ENCODE peak calls at places on chromosomes 1 and 21, in eight cellular contexts. Z is HepG2, B is HCT116, V is A549, Q is SK-N-SH, X is GM12878, E is H1, G is K562. K is an unnamed sample.

GRCh38 chr1:201739492-201740085 is 89.4 kb upstream of the IPO9 start:
- DNase-seq in Q (peak), B (peak), Z (no peak), G (no peak), X (no peak), V (no peak), E (no peak), K (no peak)

GRCh38 chr1:153723687-153724086 is 4.2 kb upstream of the INTS3 start:
- DNase-seq in E (no peak), Z (no peak), Q (no peak), B (no peak), G (no peak), V (no peak), X (no peak), K (no peak)

GRCh38 chr1:212962509-212962908 is 12.2 kb downstream of the VASH2 start:
- DNase-seq in B (no peak), V (no peak), Q (no peak), G (no peak), Z (no peak), E (no peak), X (no peak), K (no peak)

GRCh38 chr21:37915941-37916794 is at the start of gene KCNJ6:
- DNase-seq in G (peak), V (peak), B (no peak), Z (no peak), Q (peak), X (no peak), E (no peak), K (peak)

GRCh38 chr1:228968841-228969606 is 233.7 kb downstream of the RHOU start:
- DNase-seq in G (no peak), V (no peak), X (no peak), B (no peak), E (no peak), Z (no peak), Q (no peak), K (no peak)

GRCh38 chr1:153929981-153930948 is 7.5 kb upstream of the GATAD2B start:
- DNase-seq in G (no peak), Q (peak), B (no peak), X (no peak), Z (no peak), V (peak), E (no peak), K (no peak)

GRCh38 chr1:116066868-116067563 is 44.2 kb upstream of the MAB21L3 start:
- DNase-seq in B (no peak), Z (no peak), V (no peak), E (no peak), X (no peak), G (no peak), Q (no peak), K (peak)

GRCh38 chr1:237296861-237297260 is 254.9 kb downstream of the RYR2 start:
- DNase-seq in V (no peak), B (no peak), E (no peak), Q (no peak), Z (no peak), X (no peak), G (no peak), K (no peak)

GRCh38 chr1:16082283-16083038 is 9.0 kb upstream of the FAM131C start:
- DNase-seq in X (no peak), Z (peak), V (peak), B (no peak), E (peak), Q (peak), G (peak), K (peak)

GRCh38 chr1:203124546-203125317 is 2.8 kb upstream of the ADORA1 start:
- DNase-seq in E (no peak), B (no peak), X (no peak), Z (no peak), Q (no peak), G (no peak), V (no peak), K (peak)

GRCh38 chr1:153888518-153888917 is 34.3 kb downstream of the GATAD2B start:
- DNase-seq in Z (no peak), X (no peak), Q (no peak), B (no peak), G (no peak), V (no peak), E (no peak), K (peak)

GRCh38 chr1:116762781-116763115 is 8.5 kb downstream of the CD2 start:
- DNase-seq in V (no peak), B (no peak), G (peak), X (no peak), Z (no peak), E (no peak), Q (no peak), K (no peak)

GRCh38 chr1:235473808-235474207 is 30.4 kb downstream of the B3GALNT2 start:
- DNase-seq in Z (no peak), E (no peak), Q (no peak), B (no peak), G (no peak), X (no peak), V (no peak), K (peak)

GRCh38 chr1:12521096-12521495 is 96.9 kb downstream of the DHRS3 start:
- DNase-seq in B (no peak), Q (peak), E (no peak), Z (no peak), X (no peak), G (no peak), V (no peak), K (no peak)

GRCh38 chr1:36109041-36109679 is 15.9 kb downstream of the COL8A2 start:
- DNase-seq in Z (no peak), X (no peak), Q (no peak), B (no peak), V (no peak), E (no peak), G (no peak), K (peak)

GRCh38 chr1:214861615-214862014 is 220.9 kb upstream of the KCNK2 start:
- DNase-seq in X (no peak), G (no peak), E (no peak), Q (no peak), B (no peak), Z (no peak), V (no peak), K (peak)

GRCh38 chr21:18049461-18049860 is 195.2 kb upstream of the CHODL start:
- DNase-seq in X (no peak), Q (no peak), B (no peak), Z (no peak), G (no peak), V (no peak), E (no peak), K (no peak)

GRCh38 chr1:33137800-33138199 is 44.0 kb downstream of the TRIM62 start:
- DNase-seq in Z (peak), B (no peak), E (no peak), X (no peak), Q (peak), V (no peak), G (peak), K (peak)

GRCh38 chr1:102691592-102692090 is 416.7 kb downstream of the COL11A1 start:
- DNase-seq in B (no peak), Z (no peak), G (no peak), E (no peak), Q (no peak), V (no peak), X (no peak), K (no peak)

GRCh38 chr1:66239834-66240233 is 294.1 kb upstream of the SGIP1 start:
- DNase-seq in Z (no peak), E (no peak), Q (no peak), X (no peak), B (no peak), V (no peak), G (no peak), K (no peak)

GRCh38 chr1:24862775-24863483 is 67.1 kb downstream of the RUNX3 start:
- DNase-seq in G (no peak), B (no peak), Q (no peak), E (no peak), Z (no peak), X (no peak), V (no peak), K (no peak)

GRCh38 chr1:81760487-81761097 is 40.1 kb upstream of the ADGRL2 start:
- DNase-seq in E (no peak), Z (no peak), V (no peak), X (no peak), B (no peak), G (no peak), Q (peak), K (peak)

GRCh38 chr1:110089561-110090275 is 19.2 kb upstream of the ALX3 start:
- DNase-seq in G (peak), X (no peak), Q (no peak), Z (no peak), B (no peak), E (no peak), V (no peak), K (no peak)

GRCh38 chr21:26943916-26944315 is 23.0 kb downstream of the ADAMTS5 start:
- DNase-seq in G (no peak), Z (no peak), X (no peak), Q (no peak), V (no peak), E (no peak), B (no peak), K (no peak)

GRCh38 chr1:42982641-42983040 is 24.0 kb upstream of the SLC2A1 start:
- DNase-seq in E (no peak), Z (no peak), B (no peak), G (no peak), X (no peak), Q (no peak), V (no peak), K (no peak)

GRCh38 chr1:183633676-183634343 is 1.8 kb downstream of the ARPC5 start:
- DNase-seq in E (no peak), X (peak), G (peak), Q (peak), V (peak), Z (peak), B (peak), K (peak)

GRCh38 chr1:96557336-96557735 is 164.2 kb upstream of the PTBP2 start:
- DNase-seq in Q (no peak), X (no peak), G (no peak), V (no peak), E (no peak), B (no peak), Z (no peak), K (peak)

GRCh38 chr1:64097859-64098258 is 105.6 kb upstream of the UBE2U start:
- DNase-seq in Z (no peak), B (no peak), X (no peak), G (no peak), V (no peak), Q (no peak), E (no peak), K (no peak)

GRCh38 chr21:30257773-30258172 is 25.0 kb downstream of the KRTAP24-1 start:
- DNase-seq in Z (no peak), X (no peak), V (no peak), B (no peak), Q (peak), G (peak), E (no peak), K (no peak)

GRCh38 chr1:178660484-178660883 is 64.6 kb upstream of the RALGPS2 start:
- DNase-seq in Q (no peak), X (peak), E (no peak), G (no peak), Z (no peak), B (no peak), V (no peak), K (no peak)

GRCh38 chr1:244354810-244355278 is 96.9 kb downstream of the ADSS2 start:
- DNase-seq in E (no peak), V (no peak), G (peak), Q (no peak), B (no peak), X (no peak), Z (no peak), K (peak)

GRCh38 chr1:7036393-7036792 is 251.1 kb downstream of the CAMTA1 start:
- DNase-seq in Z (no peak), E (no peak), Q (no peak), X (no peak), G (no peak), V (no peak), B (no peak), K (no peak)

GRCh38 chr1:223709598-223709997 is 2.7 kb upstream of the CAPN2 start:
- DNase-seq in X (no peak), G (peak), Z (no peak), V (no peak), B (no peak), Q (no peak), E (no peak), K (peak)

GRCh38 chr1:214901718-214902117 is 180.8 kb upstream of the KCNK2 start:
- DNase-seq in B (no peak), G (peak), Q (no peak), Z (no peak), E (no peak), V (no peak), X (no peak), K (peak)

GRCh38 chr1:243268284-243268653 is 12.4 kb downstream of the SDCCAG8 start:
- DNase-seq in Q (no peak), G (no peak), Z (no peak), X (no peak), B (peak), V (peak), E (no peak), K (peak)

GRCh38 chr1:119686661-119687060 is 25.1 kb upstream of the PHGDH start:
- DNase-seq in V (no peak), G (no peak), E (no peak), Q (no peak), B (no peak), X (no peak), Z (no peak), K (no peak)

GRCh38 chr1:212605441-212605976 is 3.1 kb upstream of the ATF3 start:
- DNase-seq in B (no peak), G (no peak), X (no peak), E (no peak), Z (no peak), Q (no peak), V (no peak), K (no peak)

GRCh38 chr1:20617157-20617487 is 16.1 kb upstream of the PINK1 start:
- DNase-seq in E (no peak), Z (no peak), X (no peak), Q (no peak), G (no peak), B (no peak), V (no peak), K (no peak)

GRCh38 chr1:20614130-20614579 is 19.1 kb upstream of the PINK1 start:
- DNase-seq in G (no peak), B (no peak), V (peak), Z (no peak), E (no peak), Q (no peak), X (no peak), K (no peak)

GRCh38 chr1:20615946-20616345 is 17.3 kb upstream of the PINK1 start:
- DNase-seq in G (no peak), E (no peak), X (no peak), Z (no peak), V (no peak), B (no peak), Q (no peak), K (no peak)

GRCh38 chr1:20618550-20618949 is 14.7 kb upstream of the PINK1 start:
- DNase-seq in Z (no peak), X (no peak), E (no peak), V (no peak), B (no peak), Q (no peak), G (no peak), K (no peak)

GRCh38 chr1:20616468-20617156 is 16.6 kb upstream of the PINK1 start:
- DNase-seq in E (no peak), G (no peak), Q (no peak), V (no peak), B (no peak), Z (no peak), X (no peak), K (peak)
- TF ChIP-seq RAD21 in E (no peak), G (no peak), Q (no peak), V (no peak), B (no peak), Z (no peak), X (no peak), K (no peak)

GRCh38 chr1:225746361-225747179 is 31.1 kb upstream of the SRP9 start:
- DNase-seq in E (peak), B (peak), V (peak), Q (no peak), G (no peak), Z (peak), X (no peak), K (peak)
- TF ChIP-seq RAD21 in E (no peak), B (peak), V (peak), Q (no peak), G (no peak), Z (no peak), X (no peak), K (no peak)

GRCh38 chr21:29091032-29091431 is 17.6 kb upstream of the CCT8 start:
- DNase-seq in E (no peak), G (no peak), B (no peak), Q (no peak), Z (no peak), V (peak), X (no peak), K (peak)
- TF ChIP-seq RAD21 in E (no peak), G (no peak), B (no peak), Q (no peak), Z (no peak), V (no peak), X (no peak), K (peak)

GRCh38 chr1:78622548-78622947 is 2.3 kb downstream of the IFI44L start:
- DNase-seq in Q (no peak), G (no peak), V (no peak), B (no peak), E (no peak), Z (no peak), X (no peak), K (no peak)

GRCh38 chr1:78619029-78619428 is 1.2 kb upstream of the IFI44L start:
- DNase-seq in E (no peak), G (no peak), Z (no peak), Q (no peak), B (no peak), V (no peak), X (no peak), K (no peak)

GRCh38 chr1:78617615-78618026 is 2.6 kb upstream of the IFI44L start:
- DNase-seq in B (peak), E (peak), Z (peak), V (peak), Q (peak), X (peak), G (peak), K (peak)

GRCh38 chr1:78619446-78619802 is 824 bp upstream of the IFI44L start:
- DNase-seq in V (no peak), G (no peak), Z (no peak), Q (no peak), B (no peak), X (no peak), E (no peak), K (no peak)

DNA sequence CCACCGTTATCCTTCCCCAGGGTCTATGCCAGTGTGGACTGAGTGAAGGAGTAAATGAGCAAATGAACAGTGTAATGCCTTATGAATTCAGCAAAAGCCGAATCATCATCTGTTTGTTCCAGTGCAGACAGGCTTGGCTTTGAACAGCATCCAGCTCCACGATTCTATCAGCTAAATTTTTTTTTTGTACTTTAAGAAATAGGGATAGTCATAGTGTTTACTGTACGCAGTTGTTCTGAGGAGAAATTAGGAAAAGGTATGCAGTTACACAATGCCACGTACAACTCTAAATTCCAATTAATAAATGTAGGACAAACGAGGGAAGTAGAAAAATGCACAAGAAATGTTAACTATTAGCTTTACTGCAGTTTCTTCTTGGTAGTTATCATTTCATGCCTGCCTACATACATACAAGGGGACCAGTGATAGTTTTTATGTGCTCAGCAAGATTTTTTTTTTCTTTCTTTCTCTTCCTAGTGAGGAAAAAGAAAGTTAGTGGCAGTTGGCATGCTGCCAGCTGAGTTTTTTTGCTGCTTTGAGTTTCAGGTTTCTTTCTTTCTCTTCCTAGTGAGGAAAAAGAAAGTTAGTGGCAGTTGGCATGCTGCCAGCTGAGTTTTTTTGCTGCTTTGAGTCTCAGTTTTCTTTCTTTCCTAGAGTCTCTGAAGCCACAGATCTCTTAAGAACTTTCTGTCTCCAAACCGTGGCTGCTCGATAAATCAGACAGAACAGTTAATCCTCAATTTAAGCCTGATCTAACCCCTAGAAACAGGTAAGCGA is at the start of gene IFI44L:
- DNase-seq in V (no peak), Z (no peak), X (peak), G (no peak), Q (no peak), E (no peak), B (no peak), K (peak)
- TF ChIP-seq RAD21 in V (no peak), Z (no peak), X (no peak), G (no peak), Q (no peak), E (no peak), B (no peak), K (no peak)

GRCh38 chr1:210347112-210347511 is 18.4 kb downstream of the HHAT start:
- DNase-seq in Q (no peak), B (no peak), Z (no peak), X (no peak), V (no peak), E (no peak), G (no peak), K (no peak)
- TF ChIP-seq RAD21 in Q (no peak), B (no peak), Z (no peak), X (no peak), V (no peak), E (no peak), G (no peak), K (no peak)